ENCODE peak calls at places on chromosomes 4 and X, in five cellular contexts. L, E, S, N and H are unnamed samples.

GRCh38 chr4:56699537-56699936 is 18.4 kb upstream of the HOPX start:
- DNase-seq in L (no peak), E (no peak), S (no peak), N (no peak), H (no peak)

GRCh38 chr4:144666539-144667175 is 20.7 kb downstream of the HHIP start:
- DNase-seq in L (no peak), E (no peak), S (no peak), N (no peak), H (no peak)

GRCh38 chrX:68433155-68433980 is at the start of gene OPHN1:
- DNase-seq in L (no peak), E (peak), S (peak), N (peak), H (peak)

GRCh38 chrX:78643874-78644273 is 15.3 kb downstream of the RTL3 start:
- DNase-seq in L (no peak), E (no peak), S (no peak), N (no peak), H (no peak)

GRCh38 chr4:721261-722171 is 15.9 kb downstream of the PCGF3 start:
- DNase-seq in L (no peak), E (no peak), S (no peak), N (no peak), H (no peak)

GRCh38 chr4:30757357-30757756 is 37.2 kb downstream of the PCDH7 start:
- DNase-seq in L (no peak), E (no peak), S (no peak), N (no peak), H (peak)

GRCh38 chr4:160493206-160493605 is 1390.3 kb downstream of the RAPGEF2 start:
- DNase-seq in L (no peak), E (no peak), S (no peak), N (no peak), H (no peak)

GRCh38 chrX:138754861-138755260 is 43.3 kb upstream of the FGF13 start:
- DNase-seq in L (no peak), E (no peak), S (no peak), N (no peak), H (no peak)

GRCh38 chr4:38757945-38758344 is 24.8 kb downstream of the TLR10 start:
- DNase-seq in L (no peak), E (no peak), S (no peak), N (no peak), H (no peak)

GRCh38 chrX:139750390-139750789 is 42.4 kb upstream of the MCF2 start:
- DNase-seq in L (no peak), E (no peak), S (no peak), N (no peak), H (no peak)

GRCh38 chrX:45852884-45853283 is 652.2 kb upstream of the DIPK2B start:
- DNase-seq in L (no peak), E (no peak), S (no peak), N (no peak), H (no peak)

GRCh38 chr4:88159137-88159725 is 792 bp upstream of the ABCG2 start:
- DNase-seq in L (no peak), E (no peak), S (peak), N (no peak), H (no peak)

GRCh38 chr4:2417196-2417764 is 1.2 kb downstream of the ZFYVE28 start:
- DNase-seq in L (no peak), E (no peak), S (no peak), N (no peak), H (no peak)

GRCh38 chrX:71923516-71923915 is 12.9 kb downstream of the NHSL2 start:
- DNase-seq in L (no peak), E (no peak), S (peak), N (no peak), H (no peak)

GRCh38 chr4:147799986-147800555 is 68.2 kb downstream of the ARHGAP10 start:
- DNase-seq in L (peak), E (no peak), S (no peak), N (no peak), H (peak)

GRCh38 chrX:103254171-103254824 is 657 bp downstream of the TCEAL8 start:
- DNase-seq in L (no peak), E (no peak), S (peak), N (peak), H (no peak)

GRCh38 chrX:119147486-119147885 is 19.9 kb upstream of the KIAA1210 start:
- DNase-seq in L (no peak), E (no peak), S (no peak), N (no peak), H (no peak)

GRCh38 chrX:3066555-3066954 is 25.3 kb downstream of the ARSF start:
- DNase-seq in L (no peak), E (no peak), S (no peak), N (no peak), H (no peak)

GRCh38 chr4:154908168-154908567 is 127.1 kb downstream of the RBM46 start:
- DNase-seq in L (no peak), E (no peak), S (no peak), N (no peak), H (no peak)

GRCh38 chr4:155807021-155807420 is 48.2 kb downstream of the GUCY1B1 start:
- DNase-seq in L (no peak), E (no peak), S (no peak), N (no peak), H (no peak)

GRCh38 chrX:68018248-68019203 is 414.8 kb downstream of the OPHN1 start:
- DNase-seq in L (no peak), E (no peak), S (no peak), N (no peak), H (peak)

GRCh38 chrX:8815460-8816065 is 14.4 kb upstream of the FAM9A start:
- DNase-seq in L (no peak), E (peak), S (no peak), N (peak), H (peak)

GRCh38 chrX:144219035-144219434 is 335.2 kb downstream of the UBE2NL start:
- DNase-seq in L (no peak), E (no peak), S (no peak), N (no peak), H (no peak)